ENCODE peak calls at places on chromosomes 16 and 17, in seven cellular contexts. B is MM.1S, C is hepatocyte, N is GM23338, Y is HCT116, J is neural progenitor cell, Q is PC-3. G is an unnamed sample.

GRCh38 chr17:19686400-19687090 is 29.8 kb downstream of the SLC47A2 start:
- DNase-seq in J (no peak), Y (no peak), Q (no peak), B (no peak), N (no peak), C (no peak), G (no peak)

GRCh38 chr16:66369055-66369592 is 2.6 kb downstream of the CDH5 start:
- DNase-seq in Q (no peak), N (no peak), J (no peak), C (no peak), B (no peak), Y (no peak), G (peak; percentile 14)

GRCh38 chr17:68640601-68641000 is 39.4 kb upstream of the FAM20A start:
- DNase-seq in Q (no peak), J (no peak), C (peak; percentile 13), B (no peak), N (no peak), Y (no peak), G (no peak)

GRCh38 chr16:51818342-51818944 is 667.4 kb upstream of the SALL1 start:
- DNase-seq in Y (no peak), C (peak; percentile 53), N (peak; percentile 78), B (no peak), Q (peak; percentile 21), J (peak; percentile 74), G (peak; percentile 1)

GRCh38 chr17:41510251-41511065 is 5.0 kb upstream of the KRT13 start:
- DNase-seq in C (peak; percentile 48), B (no peak), N (peak; percentile 47), Q (no peak), Y (no peak), J (no peak), G (no peak)

GRCh38 chr16:57815987-57816745 is 13.9 kb upstream of the KIFC3 start:
- DNase-seq in N (peak; percentile 79), C (peak; percentile 91), J (peak; percentile 71), Y (peak; percentile 73), B (peak; percentile 92), Q (peak; percentile 95), G (no peak)

GRCh38 chr16:28538733-28539596 is at the start of gene NUPR1:
- DNase-seq in N (no peak), Q (peak; percentile 93), C (peak; percentile 87), B (no peak), J (no peak), Y (no peak), G (no peak)

GRCh38 chr16:86986136-86986535 is 331.1 kb downstream of the C16orf95 start:
- DNase-seq in Y (no peak), B (no peak), C (no peak), J (no peak), Q (no peak), N (peak; percentile 59), G (no peak)

GRCh38 chr17:12024332-12024731 is 3.7 kb downstream of the MAP2K4 start:
- DNase-seq in Y (peak; percentile 68), Q (peak; percentile 96), B (no peak), J (no peak), N (no peak), C (no peak), G (no peak)

GRCh38 chr16:17404903-17405691 is 65.7 kb downstream of the XYLT1 start:
- DNase-seq in Y (no peak), J (no peak), B (no peak), C (no peak), N (no peak), Q (no peak), G (no peak)

GRCh38 chr17:50151937-50152547 is 1.6 kb upstream of the PPP1R9B start:
- DNase-seq in N (peak; percentile 96), Y (peak; percentile 95), B (peak; percentile 86), C (peak; percentile 91), Q (peak; percentile 93), J (peak; percentile 92), G (peak; percentile 86)

GRCh38 chr17:11240841-11241610 is at the start of gene SHISA6:
- DNase-seq in C (peak; percentile 46), Q (no peak), J (peak; percentile 80), Y (no peak), N (peak; percentile 43), B (no peak), G (no peak)

GRCh38 chr17:45293413-45294211 is 23.2 kb downstream of the MAP3K14 start:
- DNase-seq in Y (peak; percentile 65), Q (peak; percentile 90), N (no peak), C (peak; percentile 87), J (no peak), B (no peak), G (no peak)

GRCh38 chr17:65750678-65751077 is 189.2 kb upstream of the AXIN2 start:
- DNase-seq in C (peak; percentile 64), Y (peak; percentile 93), J (no peak), B (peak; percentile 92), N (no peak), Q (peak; percentile 99), G (peak; percentile 1)

GRCh38 chr16:4403133-4403949 is 13.1 kb downstream of the CORO7 start:
- DNase-seq in Y (no peak), Q (no peak), N (no peak), J (no peak), B (no peak), C (no peak), G (no peak)

GRCh38 chr17:64200080-64201042 is 62.7 kb downstream of the TEX2 start:
- DNase-seq in B (peak; percentile 23), Q (no peak), N (peak; percentile 16), J (no peak), Y (no peak), C (no peak), G (no peak)

GRCh38 chr17:12288007-12288406 is 267.3 kb downstream of the MAP2K4 start:
- DNase-seq in C (peak; percentile 15), Y (no peak), Q (no peak), B (no peak), N (no peak), J (no peak), G (no peak)

GRCh38 chr16:56690420-56691122 is 8.3 kb downstream of the MT1X start:
- DNase-seq in B (no peak), Q (no peak), C (no peak), Y (no peak), J (no peak), N (no peak), G (no peak)

GRCh38 chr16:51845586-51845985 is 694.5 kb upstream of the SALL1 start:
- DNase-seq in J (peak; percentile 41), Q (no peak), B (no peak), C (no peak), Y (no peak), N (no peak), G (no peak)

GRCh38 chr17:56977673-56978395 is at the start of gene SCPEP1:
- DNase-seq in B (peak; percentile 84), N (peak; percentile 91), C (peak; percentile 93), Y (peak; percentile 60), Q (peak; percentile 81), J (peak; percentile 95), G (peak; percentile 90)
- H3K27ac ChIP-seq in B (peak within 1 kb of the TSS; percentile 82), N (peak within 1 kb of the TSS; percentile 3), C (peak within 1 kb of the TSS; percentile 15), Y (no peak within 1 kb of the TSS), Q (no peak within 1 kb of the TSS), J (no peak within 1 kb of the TSS), G (peak within 1 kb of the TSS; percentile 45)

DNA sequence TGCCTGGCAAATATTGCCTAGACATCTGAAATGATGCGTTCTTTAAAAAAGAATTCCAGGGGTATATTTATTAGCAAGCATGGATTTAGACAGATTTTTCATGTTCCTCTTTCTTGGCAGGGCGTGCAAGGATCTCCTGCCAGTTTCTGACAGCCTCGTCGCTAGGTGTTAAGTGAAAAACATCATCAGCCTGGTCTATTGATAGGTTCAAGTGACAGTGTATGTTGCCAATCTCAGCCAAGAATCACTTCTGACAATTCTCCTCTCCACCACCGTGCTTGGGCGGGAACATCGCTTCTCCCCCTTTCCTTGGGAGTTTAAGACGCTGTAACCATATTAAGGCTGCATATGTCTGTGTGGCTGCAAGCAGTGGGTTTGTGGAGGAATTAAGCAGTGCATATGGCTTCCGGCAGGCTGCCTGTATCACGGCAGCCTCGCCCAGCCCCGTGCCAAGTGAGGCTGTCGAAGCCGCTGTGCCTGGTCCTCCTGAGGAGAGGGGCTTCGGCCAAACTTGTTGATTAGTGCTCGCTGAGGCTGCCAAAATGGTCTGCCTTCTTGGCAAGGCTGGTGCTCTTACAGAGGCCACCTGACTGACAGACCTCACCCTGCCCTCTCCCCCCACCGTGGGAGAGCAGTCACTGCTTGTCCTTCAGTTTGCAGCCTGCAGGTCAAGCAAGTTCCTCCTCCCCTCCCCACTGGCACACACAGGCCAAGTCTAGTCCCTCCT is 132.1 kb upstream of the MPHOSPH6 start:
- DNase-seq in N (no peak), Q (no peak), B (no peak), C (no peak), J (no peak), Y (no peak), G (no peak)
- TF ChIP-seq EZH2phosphoT487 in N (no peak), Q (no peak), B (no peak), C (no peak), J (no peak), Y (no peak), G (no peak)

GRCh38 chr17:17593222-17593620 is 1.7 kb upstream of the PEMT start:
- DNase-seq in B (no peak), N (no peak), Y (no peak), Q (no peak), J (no peak), C (no peak), G (no peak)
- H2AFZ ChIP-seq in B (no peak overlapping the region), N (no peak overlapping the region), Y (no peak overlapping the region), Q (no peak overlapping the region), J (no peak overlapping the region), C (no peak overlapping the region), G (no peak overlapping the region)

DNA sequence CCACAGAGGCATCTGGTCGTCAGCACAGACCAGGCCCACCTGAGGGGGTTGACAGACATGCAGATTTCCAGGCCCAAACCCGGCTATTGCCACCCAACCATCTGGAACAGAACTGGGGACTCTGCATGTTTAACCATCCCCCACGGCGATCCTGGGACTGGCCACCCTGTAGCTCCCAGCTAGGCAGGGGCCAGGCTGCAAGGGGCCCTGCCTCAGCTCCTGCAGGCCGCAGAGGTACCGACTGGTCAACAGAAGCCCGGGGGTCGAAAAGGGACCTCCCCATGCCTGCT is 223.5 kb upstream of the TNRC6C start:
- DNase-seq in B (no peak), J (no peak), Y (no peak), N (no peak), Q (no peak), C (no peak), G (no peak)
- H3K27ac ChIP-seq in B (no peak overlapping the region), J (peak overlapping the region; percentile 22), Y (no peak overlapping the region), N (no peak overlapping the region), Q (no peak overlapping the region), C (peak overlapping the region; percentile 94), G (no peak overlapping the region)